ENCODE peak calls at places on chromosomes 2 and 18, in six cellular contexts. W is stomach, R is spleen, V is heart right ventricle, N is endodermal cell, E is body of pancreas. J is an unnamed sample.
A peak's percentile ranks its signal among the peaks of the same experiment; 100 is the strongest.

GRCh38 chr2:236160366-236161081 is 7.7 kb downstream of the GBX2 start:
- DNase-seq in W (no peak), R (peak; percentile 66), V (no peak), N (peak; percentile 63), E (no peak), J (no peak)

GRCh38 chr2:9258501-9258900 is 51.9 kb downstream of the ASAP2 start:
- DNase-seq in W (no peak), R (no peak), V (no peak), N (no peak), E (no peak), J (no peak)

GRCh38 chr2:225889452-225889851 is 489.9 kb downstream of the NYAP2 start:
- DNase-seq in W (no peak), R (no peak), V (peak; percentile 5), N (no peak), E (peak; percentile 18), J (peak; percentile 32)

GRCh38 chr2:128371648-128372345 is 53.1 kb upstream of the HS6ST1 start:
- DNase-seq in W (peak; percentile 16), R (peak; percentile 68), V (no peak), N (peak; percentile 30), E (no peak), J (no peak)

GRCh38 chr2:241844066-241844728 is 14.5 kb downstream of the PDCD1 start:
- DNase-seq in W (peak; percentile 77), R (peak; percentile 90), V (peak; percentile 82), N (peak; percentile 81), E (peak; percentile 68), J (peak; percentile 64)

GRCh38 chr18:36427369-36427768 is 129.9 kb downstream of the FHOD3 start:
- DNase-seq in W (no peak), R (no peak), V (no peak), N (no peak), E (no peak), J (no peak)

GRCh38 chr2:10844083-10844482 is 31.5 kb upstream of the PDIA6 start:
- DNase-seq in W (peak; percentile 91), R (no peak), V (peak; percentile 85), N (peak; percentile 89), E (peak; percentile 87), J (peak; percentile 86)

GRCh38 chr2:105409717-105410116 is 10.9 kb upstream of the FHL2 start:
- DNase-seq in W (peak; percentile 83), R (no peak), V (peak; percentile 87), N (no peak), E (peak; percentile 59), J (no peak)

GRCh38 chr18:56076735-56077134 is 488.7 kb upstream of the TCF4 start:
- DNase-seq in W (no peak), R (no peak), V (no peak), N (no peak), E (no peak), J (no peak)

GRCh38 chr2:66538291-66538690 is 103.4 kb downstream of the MEIS1 start:
- DNase-seq in W (no peak), R (no peak), V (no peak), N (no peak), E (no peak), J (no peak)

GRCh38 chr18:3214855-3215637 is 4.7 kb downstream of the MYOM1 start:
- DNase-seq in W (no peak), R (no peak), V (no peak), N (no peak), E (no peak), J (no peak)

GRCh38 chr18:39037925-39038324 is 1472.3 kb upstream of the CELF4 start:
- DNase-seq in W (no peak), R (no peak), V (no peak), N (no peak), E (no peak), J (no peak)

GRCh38 chr2:32904711-32905110 is 42.0 kb upstream of the LTBP1 start:
- DNase-seq in W (no peak), R (no peak), V (no peak), N (no peak), E (no peak), J (no peak)

GRCh38 chr2:98606431-98606830 is 1.9 kb downstream of the COA5 start:
- DNase-seq in W (no peak), R (no peak), V (no peak), N (no peak), E (no peak), J (no peak)

GRCh38 chr2:98604547-98604946 is 3.8 kb downstream of the COA5 start:
- DNase-seq in W (no peak), R (no peak), V (no peak), N (no peak), E (no peak), J (no peak)

GRCh38 chr2:98607741-98608117 is 583 bp downstream of the COA5 start:
- DNase-seq in W (no peak), R (no peak), V (no peak), N (no peak), E (no peak), J (peak; percentile 30)

GRCh38 chr2:98607104-98607503 is 1.2 kb downstream of the COA5 start:
- DNase-seq in W (no peak), R (peak; percentile 47), V (no peak), N (no peak), E (no peak), J (no peak)

DNA sequence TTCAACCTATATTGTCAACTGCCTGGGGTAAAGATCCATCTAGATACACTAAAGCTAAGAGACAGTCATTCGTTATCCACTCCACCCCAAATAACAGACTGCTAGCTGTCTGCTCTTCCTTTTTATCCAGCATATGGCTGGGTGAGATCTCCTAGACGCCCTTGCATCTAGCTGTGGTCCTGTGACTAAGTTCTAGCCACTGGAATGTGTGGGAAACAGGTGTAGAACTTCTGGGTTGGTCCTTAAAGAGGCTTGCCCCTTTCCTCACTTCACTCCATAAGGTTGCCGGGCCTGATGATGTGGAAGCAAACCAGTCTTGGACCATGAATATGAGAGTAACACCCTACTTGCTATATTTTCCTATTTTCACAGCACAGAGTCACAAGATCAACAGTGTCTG is 3.2 kb downstream of the COA5 start:
- DNase-seq in W (no peak), R (no peak), V (no peak), N (no peak), E (no peak), J (no peak)
- H3K27ac ChIP-seq in W (no peak overlapping the region), R (no peak overlapping the region), V (no peak overlapping the region), N (no peak overlapping the region), E (no peak overlapping the region), J (no peak overlapping the region)

GRCh38 chr2:220192994-220193753 is 565.7 kb downstream of the SLC4A3 start:
- DNase-seq in W (no peak), R (no peak), V (no peak), N (no peak), E (no peak), J (no peak)

GRCh38 chr2:220194630-220195029 is 567.2 kb downstream of the SLC4A3 start:
- DNase-seq in W (no peak), R (no peak), V (no peak), N (no peak), E (no peak), J (no peak)

GRCh38 chr2:220202066-220202465 is 574.6 kb downstream of the SLC4A3 start:
- DNase-seq in W (no peak), R (no peak), V (no peak), N (no peak), E (no peak), J (no peak)

GRCh38 chr2:220198911-220199310 is 571.5 kb downstream of the SLC4A3 start:
- DNase-seq in W (no peak), R (no peak), V (no peak), N (no peak), E (no peak), J (no peak)
- H3K27ac ChIP-seq in W (no peak overlapping the region), R (no peak overlapping the region), V (no peak overlapping the region), N (no peak overlapping the region), E (no peak overlapping the region), J (no peak overlapping the region)

DNA sequence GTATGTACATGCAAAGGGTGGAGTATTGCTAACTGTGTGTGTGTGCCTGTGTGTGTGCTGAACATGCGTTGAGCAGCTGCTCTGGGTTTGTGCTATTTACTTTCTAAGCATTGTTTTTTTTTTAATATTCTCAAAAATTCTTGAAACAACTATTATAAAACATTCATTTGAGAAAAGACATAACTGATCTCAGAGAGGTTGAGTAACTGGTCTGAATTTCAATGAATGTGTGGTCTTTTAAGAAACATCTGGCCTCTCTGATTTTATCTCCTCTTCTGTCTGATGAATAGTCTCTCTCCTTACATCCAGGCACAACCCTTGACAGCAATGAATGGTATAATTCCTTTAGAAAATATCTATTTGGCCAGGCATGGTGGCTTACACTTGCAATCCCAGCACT is 366.0 kb upstream of the SLC14A2 start:
- DNase-seq in W (no peak), R (no peak), V (no peak), N (no peak), E (no peak), J (no peak)
- H3K27ac ChIP-seq in W (peak overlapping the region; percentile 76), R (no peak overlapping the region), V (peak overlapping the region; percentile 78), N (no peak overlapping the region), E (no peak overlapping the region), J (no peak overlapping the region)

GRCh38 chr2:215363461-215364156 is 51.8 kb downstream of the ATIC start:
- DNase-seq in W (no peak), R (no peak), V (no peak), N (no peak), E (no peak), J (no peak)
- H3K27ac ChIP-seq in W (no peak overlapping the region), R (no peak overlapping the region), V (no peak overlapping the region), N (no peak overlapping the region), E (no peak overlapping the region), J (no peak overlapping the region)

GRCh38 chr2:170144758-170145157 is 33.2 kb upstream of the MYO3B start:
- DNase-seq in W (no peak), R (no peak), V (no peak), N (no peak), E (no peak), J (no peak)

GRCh38 chr2:170145191-170145590 is 32.8 kb upstream of the MYO3B start:
- DNase-seq in W (no peak), R (no peak), V (no peak), N (no peak), E (no peak), J (no peak)

GRCh38 chr2:170146784-170147183 is 31.2 kb upstream of the MYO3B start:
- DNase-seq in W (no peak), R (no peak), V (no peak), N (no peak), E (no peak), J (no peak)

GRCh38 chr2:170147576-170147975 is 30.4 kb upstream of the MYO3B start:
- DNase-seq in W (no peak), R (no peak), V (no peak), N (no peak), E (no peak), J (no peak)

DNA sequence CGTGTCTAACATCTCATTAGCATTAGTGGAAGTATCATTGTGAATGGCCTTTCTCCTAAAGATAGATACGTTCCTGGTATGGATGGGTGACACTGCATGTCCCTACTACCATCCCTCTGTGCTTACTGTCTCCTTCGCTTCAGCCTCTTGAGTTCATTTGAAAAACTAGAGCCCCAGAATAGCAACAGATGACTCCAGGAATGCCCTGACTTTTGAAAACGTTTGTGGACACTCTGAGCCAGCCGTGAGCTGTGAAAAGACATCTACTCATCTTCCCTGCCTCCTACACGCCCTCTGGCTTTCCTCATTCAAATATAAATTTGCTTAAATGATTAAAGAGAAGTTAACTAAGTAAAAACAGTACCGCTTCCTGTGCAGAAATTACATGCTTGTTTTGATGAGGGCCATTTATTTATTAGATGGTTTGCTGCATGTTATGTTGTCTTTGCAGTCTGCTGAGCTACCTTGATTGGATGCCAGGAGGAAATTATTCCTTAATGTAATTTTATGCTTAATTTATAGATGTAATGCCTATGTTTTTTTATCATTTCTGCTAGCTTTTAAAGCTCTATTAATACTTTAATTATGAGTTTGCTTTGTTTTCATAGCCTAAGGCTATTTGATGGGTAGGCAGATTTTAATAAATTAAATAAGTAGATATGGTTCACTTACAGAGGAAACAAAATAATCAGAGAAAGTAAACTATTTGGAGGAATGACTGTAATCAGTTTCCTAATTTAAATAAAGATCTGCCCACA is 32.1 kb upstream of the MYO3B start:
- DNase-seq in W (no peak), R (no peak), V (no peak), N (no peak), E (no peak), J (no peak)
- H3K27ac ChIP-seq in W (no peak overlapping the region), R (no peak overlapping the region), V (no peak overlapping the region), N (no peak overlapping the region), E (no peak overlapping the region), J (no peak overlapping the region)

J was measured in small intestine.